ENCODE peak calls at places on chromosomes 2 and 18, in seven cellular contexts. D is Calu3; M is stimulated activated CD4-positive, alpha-beta T cell treated with anti-CD3 and anti-CD28 coated beads, Interleukin-12 subunit alpha, Interleukin-12 subunit beta, amount 100 ng/mL, for 4 hours; L is GM20000; R is AML-193; T is fibroblast of mammary gland; B is activated naive CD8-positive, alpha-beta T cell treated with anti-CD3 and anti-CD28 coated beads, Interleukin-2, amount 50 U/mL, for 16 hours. J is an unnamed sample.

GRCh38 chr2:203662963-203663362 is 43.5 kb upstream of the CD28 start:
- DNase-seq in T (no peak), B (no peak), L (no peak), M (no peak), R (no peak), D (no peak), J (no peak)

GRCh38 chr2:132415256-132416079 is 1.1 kb upstream of the GPR39 start:
- DNase-seq in T (peak), R (no peak), L (no peak), M (no peak), D (peak), B (no peak), J (no peak)

GRCh38 chr18:65907281-65907680 is 156.5 kb downstream of the CDH7 start:
- DNase-seq in M (no peak), B (no peak), L (no peak), D (no peak), R (no peak), T (no peak), J (no peak)

GRCh38 chr2:143778981-143779380 is 649.8 kb downstream of the ARHGAP15 start:
- DNase-seq in R (no peak), D (no peak), B (no peak), M (no peak), T (peak), L (no peak), J (no peak)

GRCh38 chr2:130727286-130727924 is 1.5 kb upstream of the GPR148 start:
- DNase-seq in L (peak), M (peak), R (peak), D (peak), B (peak), T (peak), J (peak)

GRCh38 chr2:27980242-27980641 is 89.7 kb downstream of the BABAM2 start:
- DNase-seq in M (no peak), L (no peak), R (no peak), B (no peak), D (no peak), T (no peak), J (no peak)

GRCh38 chr18:58671941-58672565 is 788 bp downstream of the MALT1 start:
- DNase-seq in M (no peak), T (peak), D (no peak), L (no peak), R (peak), B (no peak), J (peak)

GRCh38 chr18:6624271-6624670 is 105.2 kb upstream of the ARHGAP28 start:
- DNase-seq in T (peak), D (no peak), M (no peak), B (no peak), L (no peak), R (no peak), J (peak)

GRCh38 chr2:62305421-62306176 is 109.7 kb downstream of the B3GNT2 start:
- DNase-seq in B (peak), R (no peak), D (no peak), L (no peak), T (no peak), M (peak), J (no peak)

GRCh38 chr2:155145758-155146229 is 447.3 kb downstream of the KCNJ3 start:
- DNase-seq in R (no peak), L (peak), B (no peak), T (no peak), D (no peak), M (no peak), J (no peak)

GRCh38 chr2:88451647-88452150 is 794 bp downstream of the FOXI3 start:
- DNase-seq in B (no peak), M (no peak), R (no peak), D (no peak), T (no peak), L (no peak), J (no peak)

GRCh38 chr2:171807130-171807529 is 86.9 kb downstream of the SLC25A12 start:
- DNase-seq in L (no peak), R (no peak), M (no peak), B (no peak), T (no peak), D (no peak), J (no peak)

GRCh38 chr2:200909958-200910357 is 20.8 kb downstream of the NIF3L1 start:
- DNase-seq in T (no peak), L (no peak), M (no peak), R (no peak), D (no peak), B (no peak), J (no peak)

GRCh38 chr2:218332288-218332687 is 24.4 kb upstream of the CATIP start:
- DNase-seq in L (peak), B (no peak), D (no peak), R (peak), M (no peak), T (no peak), J (no peak)

GRCh38 chr18:28204154-28204553 is 27.2 kb upstream of the CDH2 start:
- DNase-seq in M (no peak), R (no peak), D (peak), L (no peak), B (no peak), T (peak), J (peak)

GRCh38 chr2:215619989-215620388 is 184.1 kb upstream of the FN1 start:
- DNase-seq in M (no peak), L (no peak), R (no peak), D (peak), B (no peak), T (no peak), J (no peak)

J was measured in HTR-8/SVneo.